ENCODE peak calls at places on chromosome 1, in seven cellular contexts. R is lower lobe of right lung, W is mucosa of descending colon, J is endothelial cell, C is AG10803, G is MM.1S, O is GM12865. X is an unnamed sample.
A peak's percentile ranks its signal among the peaks of the same experiment; 100 is the strongest.

GRCh38 chr1:156160744-156161181 is 7.4 kb downstream of the SEMA4A start:
- DNase-seq in R (peak; percentile 69), W (peak; percentile 80), J (peak; percentile 61), C (peak; percentile 67), G (peak; percentile 65), O (peak; percentile 7), X (peak; percentile 79)

GRCh38 chr1:23263380-23263887 is 46.1 kb upstream of the HTR1D start:
- DNase-seq in R (no peak), W (no peak), J (no peak), C (no peak), G (no peak), O (no peak), X (no peak)

GRCh38 chr1:215595231-215595630 is 28.1 kb downstream of the KCTD3 start:
- DNase-seq in R (no peak), W (no peak), J (no peak), C (peak; percentile 39), G (no peak), O (no peak), X (no peak)

GRCh38 chr1:223659711-223660110 is 5.8 kb downstream of the CAPN8 start:
- DNase-seq in R (no peak), W (no peak), J (no peak), C (no peak), G (no peak), O (no peak), X (no peak)

GRCh38 chr1:30633294-30633693 is 90.1 kb downstream of the MATN1 start:
- DNase-seq in R (no peak), W (no peak), J (no peak), C (no peak), G (no peak), O (no peak), X (no peak)

GRCh38 chr1:107318932-107319331 is 178.1 kb downstream of the NTNG1 start:
- DNase-seq in R (no peak), W (no peak), J (peak; percentile 3), C (no peak), G (no peak), O (peak; percentile 8), X (peak; percentile 2)

GRCh38 chr1:226083303-226084101 is 21.0 kb downstream of the H3-3A start:
- DNase-seq in R (peak; percentile 93), W (peak; percentile 93), J (peak; percentile 87), C (peak; percentile 69), G (peak; percentile 96), O (peak; percentile 92), X (peak; percentile 96)

GRCh38 chr1:53398091-53398490 is 61.1 kb upstream of the DMRTB1 start:
- DNase-seq in R (no peak), W (no peak), J (no peak), C (no peak), G (no peak), O (no peak), X (no peak)

GRCh38 chr1:25201006-25201405 is 31.3 kb downstream of the SYF2 start:
- DNase-seq in R (no peak), W (no peak), J (no peak), C (no peak), G (no peak), O (no peak), X (no peak)

GRCh38 chr1:44333373-44333772 is 21.7 kb downstream of the ERI3 start:
- DNase-seq in R (no peak), W (no peak), J (no peak), C (no peak), G (no peak), O (no peak), X (no peak)

GRCh38 chr1:180571832-180572636 is 13.3 kb downstream of the OVAAL start:
- DNase-seq in R (no peak), W (no peak), J (no peak), C (no peak), G (no peak), O (peak; percentile 1), X (no peak)

GRCh38 chr1:195899762-195900352 is 708.4 kb downstream of the KCNT2 start:
- DNase-seq in R (no peak), W (no peak), J (no peak), C (peak; percentile 1), G (no peak), O (no peak), X (no peak)

GRCh38 chr1:94237291-94238226 is at the start of gene ARHGAP29:
- DNase-seq in R (peak; percentile 89), W (peak; percentile 85), J (peak; percentile 94), C (peak; percentile 65), G (peak; percentile 75), O (peak; percentile 64), X (peak; percentile 85)

GRCh38 chr1:24909388-24909898 is 20.6 kb downstream of the RUNX3 start:
- DNase-seq in R (peak; percentile 78), W (peak; percentile 78), J (peak; percentile 74), C (peak; percentile 49), G (no peak), O (no peak), X (no peak)

GRCh38 chr1:177937174-177937770 is 32.6 kb downstream of the SEC16B start:
- DNase-seq in R (no peak), W (no peak), J (no peak), C (no peak), G (no peak), O (no peak), X (no peak)

GRCh38 chr1:231528175-231529029 is at the start of gene TSNAX:
- DNase-seq in R (peak; percentile 93), W (peak; percentile 95), J (peak; percentile 93), C (peak; percentile 91), G (peak; percentile 97), O (peak; percentile 97), X (peak; percentile 92)

DNA sequence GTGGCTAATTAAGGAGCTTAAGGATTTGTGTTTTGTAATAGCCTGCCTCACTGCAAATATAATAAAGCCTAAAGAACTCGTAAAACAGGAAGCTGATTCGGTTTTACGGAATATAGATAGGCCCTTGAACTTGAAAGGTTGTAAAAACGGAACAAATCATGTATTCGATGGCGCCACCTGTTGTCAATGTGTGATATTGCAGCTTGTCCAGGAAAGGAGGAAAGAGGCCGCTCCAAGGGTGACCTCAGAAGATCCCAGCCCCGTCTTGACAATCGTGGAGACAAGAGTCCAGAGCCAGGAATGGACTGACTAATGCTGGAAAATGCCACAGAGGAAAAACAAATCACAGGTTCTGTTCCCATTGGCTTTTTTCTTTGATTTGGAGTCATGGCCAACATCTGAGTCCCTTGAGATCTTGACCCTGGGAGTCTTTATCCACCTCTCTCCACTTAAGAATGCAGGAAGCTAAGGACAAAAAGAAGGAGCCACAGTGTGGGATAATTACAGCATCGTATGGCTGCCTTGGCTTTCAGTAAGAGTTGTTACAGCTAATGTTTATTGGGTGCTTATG is 7.0 kb upstream of the IGSF21 start:
- DNase-seq in R (no peak), W (no peak), J (peak; percentile 63), C (peak; percentile 62), G (peak; percentile 18), O (peak; percentile 50), X (peak; percentile 75)
- TF ChIP-seq CTCF in R (peak; percentile 72), W (peak; percentile 55), J (peak; percentile 89), C (peak; percentile 84), G (peak; percentile 76), O (peak; percentile 75), X (peak; percentile 74)

GRCh38 chr1:58898739-58899580 is 115.1 kb upstream of the JUN start:
- DNase-seq in R (peak; percentile 67), W (peak; percentile 69), J (peak; percentile 85), C (no peak), G (no peak), O (no peak), X (no peak)
- TF ChIP-seq CTCF in R (no peak), W (no peak), J (no peak), C (no peak), G (no peak), O (no peak), X (no peak)

DNA sequence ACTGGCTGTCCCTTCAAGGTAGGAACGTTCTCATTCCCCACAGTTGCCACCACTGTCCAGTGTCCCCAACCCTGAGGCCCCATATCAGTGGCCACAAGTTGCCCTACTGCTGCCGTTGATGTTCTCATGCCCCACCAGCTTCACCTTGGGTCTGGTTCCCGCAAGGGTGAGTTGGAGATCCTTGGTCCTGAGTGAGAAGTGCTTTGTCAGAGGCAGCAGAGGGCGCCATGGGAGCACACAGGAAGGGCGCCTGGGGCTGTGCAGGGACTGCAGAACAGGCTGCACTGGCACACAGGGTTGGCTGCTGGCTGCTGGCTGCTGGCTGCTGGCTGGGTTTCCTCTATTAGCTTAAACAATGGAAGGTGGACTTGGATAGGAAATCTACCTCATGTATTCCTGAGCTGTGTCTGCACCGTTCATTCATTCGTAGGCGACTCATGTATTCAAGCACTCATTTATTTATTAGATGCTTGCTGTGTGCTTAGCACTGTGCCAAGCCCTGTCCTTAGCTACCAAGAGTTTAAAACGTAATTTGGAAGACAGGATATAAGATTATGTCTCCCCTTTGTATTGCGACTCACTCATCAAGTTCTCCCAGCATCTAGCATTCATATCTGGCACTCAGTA is 2.1 kb upstream of the S100A9 start:
- DNase-seq in R (peak; percentile 90), W (peak; percentile 76), J (peak; percentile 65), C (peak; percentile 48), G (peak; percentile 74), O (peak; percentile 78), X (peak; percentile 54)
- TF ChIP-seq CTCF in R (peak; percentile 50), W (no peak), J (no peak), C (peak; percentile 55), G (peak; percentile 75), O (peak; percentile 69), X (peak; percentile 36)

GRCh38 chr1:7208647-7209180 is 423.5 kb downstream of the CAMTA1 start:
- DNase-seq in R (no peak), W (no peak), J (no peak), C (no peak), G (no peak), O (no peak), X (no peak)

GRCh38 chr1:7209340-7209739 is 424.1 kb downstream of the CAMTA1 start:
- DNase-seq in R (no peak), W (no peak), J (no peak), C (no peak), G (no peak), O (no peak), X (no peak)

DNA sequence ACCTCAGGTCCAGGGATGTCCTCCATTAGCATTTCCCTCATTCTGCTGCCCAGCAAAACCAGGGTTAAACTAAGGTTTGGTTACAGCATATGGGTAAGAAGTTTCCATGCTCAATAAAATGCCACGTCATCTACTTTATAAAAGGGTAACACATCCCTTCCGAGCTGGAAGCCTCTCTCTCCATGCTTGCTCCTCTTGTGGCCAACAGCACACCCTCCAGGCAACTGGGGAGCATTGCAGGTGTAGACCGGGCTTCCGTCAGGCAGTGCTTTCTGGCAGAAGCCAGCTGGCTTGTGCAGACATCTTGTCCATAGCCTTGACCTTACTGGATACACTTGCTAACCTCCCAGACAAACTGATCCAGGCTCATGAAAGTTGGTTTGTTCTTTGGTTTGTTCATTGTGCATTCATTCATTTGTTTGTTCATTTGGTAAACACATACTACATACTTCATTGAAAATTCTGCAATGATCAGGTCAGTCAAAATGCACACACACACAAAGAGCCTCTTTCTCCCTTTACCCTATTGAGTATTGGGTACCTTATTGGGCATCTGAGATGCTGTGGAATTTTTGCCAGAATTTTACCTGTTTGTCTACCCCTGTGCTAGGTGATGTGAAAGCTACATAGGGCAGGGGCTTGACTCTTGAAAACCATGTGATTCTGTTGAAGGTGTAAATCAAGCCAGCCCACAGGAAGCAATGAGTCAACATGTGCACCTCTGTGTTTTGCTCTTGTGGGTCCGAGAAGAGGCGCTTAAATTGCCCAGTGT is 422.8 kb downstream of the CAMTA1 start:
- DNase-seq in R (no peak), W (no peak), J (peak; percentile 87), C (peak; percentile 54), G (peak; percentile 51), O (peak; percentile 56), X (peak; percentile 63)
- TF ChIP-seq CTCF in R (peak; percentile 57), W (peak; percentile 15), J (peak; percentile 80), C (peak; percentile 67), G (peak; percentile 76), O (peak; percentile 70), X (peak; percentile 32)

X was measured in GM20000.